ENCODE peak calls at places on chromosomes 3 and 15, in four cellular contexts. Q is heart left ventricle, N is upper lobe of right lung, C is H7. R is an unnamed sample.
A peak's percentile ranks its signal among the peaks of the same experiment; 100 is the strongest.

GRCh38 chr3:23877324-23877980 is 39.3 kb downstream of the NKIRAS1 start:
- DNase-seq in Q (no peak), N (no peak), C (no peak), R (no peak)

GRCh38 chr3:165895919-165896318 is 58.7 kb upstream of the BCHE start:
- DNase-seq in Q (no peak), N (no peak), C (peak; percentile 33), R (no peak)

GRCh38 chr3:161310649-161311423 is 60.5 kb downstream of the SPTSSB start:
- DNase-seq in Q (no peak), N (no peak), C (no peak), R (no peak)

GRCh38 chr15:89673162-89673506 is 6.0 kb downstream of the PLIN1 start:
- DNase-seq in Q (no peak), N (no peak), C (peak; percentile 89), R (no peak)

GRCh38 chr15:101539930-101540329 is 50.4 kb upstream of the PCSK6 start:
- DNase-seq in Q (no peak), N (no peak), C (no peak), R (peak; percentile 41)

GRCh38 chr15:81235781-81236507 is 39.3 kb downstream of the IL16 start:
- DNase-seq in Q (no peak), N (no peak), C (no peak), R (no peak)

GRCh38 chr15:40928351-40928974 is 677 bp upstream of the DLL4 start:
- DNase-seq in Q (peak; percentile 60), N (no peak), C (peak; percentile 96), R (no peak)

GRCh38 chr3:82409842-82410241 is 648.4 kb upstream of the GBE1 start:
- DNase-seq in Q (no peak), N (no peak), C (no peak), R (no peak)

GRCh38 chr3:7290062-7290825 is 429.3 kb downstream of the GRM7 start:
- DNase-seq in Q (no peak), N (no peak), C (no peak), R (no peak)

GRCh38 chr15:58396181-58396580 is 35.6 kb upstream of the LIPC start:
- DNase-seq in Q (no peak), N (no peak), C (no peak), R (no peak)

GRCh38 chr15:40092416-40093223 is 16.1 kb downstream of the BMF start:
- DNase-seq in Q (peak; percentile 79), N (peak; percentile 74), C (peak; percentile 55), R (peak; percentile 75)

GRCh38 chr3:139629033-139629432 is 48.7 kb downstream of the NMNAT3 start:
- DNase-seq in Q (no peak), N (no peak), C (peak; percentile 36), R (no peak)

GRCh38 chr3:197394464-197395321 is 96.3 kb upstream of the DLG1 start:
- DNase-seq in Q (peak; percentile 68), N (no peak), C (peak; percentile 8), R (no peak)

GRCh38 chr3:98855811-98856400 is 45.6 kb downstream of the DCBLD2 start:
- DNase-seq in Q (no peak), N (no peak), C (no peak), R (no peak)

GRCh38 chr15:86743283-86743903 is 663.7 kb downstream of the AGBL1 start:
- DNase-seq in Q (peak; percentile 17), N (no peak), C (peak; percentile 43), R (no peak)

GRCh38 chr15:80154336-80154735 is 1.5 kb downstream of the FAH start:
- DNase-seq in Q (no peak), N (no peak), C (no peak), R (no peak)

GRCh38 chr3:128590948-128591347 is 59.7 kb downstream of the RPN1 start:
- DNase-seq in Q (no peak), N (no peak), C (peak; percentile 84), R (no peak)

DNA sequence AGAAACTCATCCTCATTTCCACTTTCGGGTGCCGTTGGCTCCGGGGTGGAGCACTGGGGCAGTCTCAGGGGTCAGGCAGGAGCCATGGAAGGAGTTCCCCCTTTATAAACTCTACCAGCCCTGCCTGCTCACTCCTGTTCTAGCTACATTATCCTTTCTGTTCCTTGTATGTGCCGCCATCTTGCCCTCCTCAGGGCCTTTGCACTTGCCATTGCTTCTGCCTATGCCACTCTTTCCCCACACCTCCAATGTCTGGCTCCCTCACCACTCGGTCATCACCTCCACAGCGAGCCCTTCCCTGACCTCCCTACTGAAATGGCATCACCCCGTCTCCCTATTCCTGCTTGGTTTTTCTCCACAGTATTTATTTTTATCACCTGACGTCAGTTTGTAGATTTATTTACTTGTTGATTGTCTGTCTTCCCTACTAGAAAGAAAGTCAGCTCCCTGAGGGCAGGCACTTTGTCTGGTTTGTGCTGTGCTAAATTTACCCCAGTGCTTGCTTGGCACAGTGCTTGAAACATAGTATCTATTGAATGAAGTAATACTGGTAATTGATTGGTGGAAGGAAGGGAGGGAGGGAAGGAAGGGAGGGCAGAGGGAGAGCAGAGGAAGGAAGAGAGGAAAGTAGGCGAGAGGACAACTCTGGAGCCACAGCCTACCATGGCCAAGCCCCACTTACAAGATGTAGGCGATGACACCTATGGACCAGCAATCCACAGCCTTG is 8.8 kb downstream of the CAMK1 start:
- DNase-seq in Q (no peak), N (no peak), C (no peak), R (no peak)
- H3K4me3 ChIP-seq in Q (no peak overlapping the region), N (no peak overlapping the region), C (no peak overlapping the region), R (no peak overlapping the region)

GRCh38 chr15:42275780-42276395 is 2.7 kb upstream of the TMEM87A start:
- DNase-seq in Q (no peak), N (no peak), C (no peak), R (no peak)
- H3K4me3 ChIP-seq in Q (peak overlapping the region; percentile 66), N (peak overlapping the region; percentile 75), C (no peak overlapping the region), R (peak overlapping the region; percentile 92)

GRCh38 chr3:185900228-185900627 is 37.6 kb downstream of the TRA2B start:
- DNase-seq in Q (no peak), N (no peak), C (no peak), R (no peak)
- H3K4me3 ChIP-seq in Q (no peak overlapping the region), N (no peak overlapping the region), C (no peak overlapping the region), R (no peak overlapping the region)

DNA sequence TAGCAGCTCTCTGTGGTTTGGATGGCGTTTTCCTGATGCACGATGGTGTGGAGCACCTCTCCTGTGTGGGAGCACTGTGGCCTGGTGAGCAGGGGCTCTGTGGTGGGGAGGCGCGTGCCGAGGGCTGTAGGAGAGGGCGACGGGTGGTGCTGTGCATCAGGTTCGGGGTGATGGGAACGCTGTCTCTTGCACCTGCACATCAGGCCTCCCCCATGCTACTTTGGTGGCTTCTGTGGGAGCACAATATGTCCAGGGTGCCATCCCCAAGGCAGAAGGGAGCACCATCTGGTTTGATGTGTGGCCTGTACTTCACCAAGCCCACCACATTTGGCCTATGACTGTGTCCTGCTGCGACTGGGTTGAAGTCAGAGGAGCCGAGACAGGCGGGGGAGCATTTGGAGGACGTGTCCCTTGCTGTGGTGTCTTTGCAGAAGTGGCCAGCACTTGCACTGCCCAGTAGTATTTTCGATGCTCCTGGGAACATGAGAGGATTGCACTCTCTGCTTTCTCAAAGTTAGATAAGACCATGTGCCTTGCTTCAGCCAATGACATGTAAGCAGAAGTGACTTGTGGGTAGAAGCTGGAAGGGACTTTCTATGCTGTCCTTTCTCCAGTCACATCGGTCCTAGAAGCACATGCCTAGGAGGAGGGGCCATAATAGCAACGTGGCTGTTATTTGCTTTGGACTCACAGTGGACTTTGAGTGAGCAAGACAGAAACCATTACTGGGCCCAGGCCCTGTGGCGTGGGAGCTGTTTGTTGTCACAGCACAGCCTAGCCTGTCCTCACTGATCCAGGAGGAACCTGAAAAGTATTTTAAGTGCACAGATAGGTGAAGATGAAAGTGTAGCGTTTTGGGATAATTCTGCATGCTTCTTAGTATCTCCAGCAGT is 72.1 kb downstream of the APBA2 start:
- DNase-seq in Q (no peak), N (no peak), C (no peak), R (no peak)
- H3K4me3 ChIP-seq in Q (no peak overlapping the region), N (no peak overlapping the region), C (no peak overlapping the region), R (no peak overlapping the region)

GRCh38 chr3:141384157-141384556 is 15.9 kb downstream of the ZBTB38 start:
- DNase-seq in Q (no peak), N (no peak), C (no peak), R (no peak)
- H3K4me3 ChIP-seq in Q (no peak overlapping the region), N (no peak overlapping the region), C (no peak overlapping the region), R (peak overlapping the region; percentile 35)

GRCh38 chr15:47861186-47861585 is 143.9 kb downstream of the SEMA6D start:
- DNase-seq in Q (no peak), N (no peak), C (no peak), R (no peak)
- H3K4me3 ChIP-seq in Q (no peak overlapping the region), N (no peak overlapping the region), C (no peak overlapping the region), R (no peak overlapping the region)

DNA sequence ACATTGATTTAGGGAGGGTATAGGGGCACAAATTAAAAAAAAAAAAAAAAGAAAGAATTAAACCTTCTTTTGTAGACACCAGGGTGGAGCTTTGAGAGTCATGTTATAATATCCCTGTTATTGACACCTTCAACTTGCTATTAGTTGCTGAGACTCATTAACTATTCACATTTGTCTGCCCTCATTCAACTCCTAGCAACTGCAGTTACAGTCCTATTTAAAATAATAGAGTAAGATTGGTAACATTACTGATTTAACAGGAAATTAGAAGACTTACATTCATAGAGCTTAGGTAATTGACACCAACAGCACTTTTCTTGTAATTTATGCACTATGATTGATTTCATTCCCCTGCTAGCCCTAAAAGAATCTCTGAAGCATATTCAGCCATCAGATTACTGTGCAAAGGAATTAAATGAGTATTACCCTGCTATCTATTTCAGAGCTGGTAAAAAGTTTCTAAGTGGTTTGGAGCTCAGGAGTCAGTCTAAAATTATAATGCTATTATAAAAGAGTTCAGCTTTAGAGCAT is 148.8 kb upstream of the TBL1XR1 start:
- DNase-seq in Q (no peak), N (no peak), C (no peak), R (no peak)
- H3K4me3 ChIP-seq in Q (no peak overlapping the region), N (no peak overlapping the region), C (no peak overlapping the region), R (no peak overlapping the region)

GRCh38 chr15:92100751-92101150 is 247.2 kb downstream of the SLCO3A1 start:
- DNase-seq in Q (no peak), N (no peak), C (no peak), R (no peak)
- H3K4me3 ChIP-seq in Q (no peak overlapping the region), N (no peak overlapping the region), C (no peak overlapping the region), R (no peak overlapping the region)